ENCODE peak calls at places on chromosomes 6 and 20, in ten cellular contexts. R is NCI-H1694; L is fibroblast of the aortic adventitia; G is stimulated activated CD4-positive, alpha-beta T cell treated with anti-CD3 and anti-CD28 coated beads, Interleukin-1b, Interleukin-23, amount 100 ng/mL, for 48 hours; E is naive thymus-derived CD8-positive, alpha-beta T cell; A is NAMALWA; X is T-helper 2 cell; I is substantia nigra; U is M059J; Z is NCI-H1105 treated with DMSO at 0.1 percent for 48 hours. J is an unnamed sample.

GRCh38 chr6:44176130-44176934 is 17.7 kb downstream of the CAPN11 start:
- DNase-seq in G (no peak), X (no peak), Z (no peak), U (no peak), L (no peak), E (no peak), R (no peak), A (no peak), I (no peak), J (no peak)

GRCh38 chr6:106309766-106310373 is 15.7 kb downstream of the ATG5 start:
- DNase-seq in X (no peak), U (peak; percentile 88), E (no peak), G (no peak), I (no peak), L (peak; percentile 54), Z (no peak), A (no peak), R (no peak), J (no peak)

GRCh38 chr6:85112540-85112939 is 337.3 kb upstream of the NT5E start:
- DNase-seq in A (no peak), E (no peak), G (no peak), I (no peak), Z (no peak), R (no peak), L (no peak), U (no peak), X (no peak), J (no peak)

GRCh38 chr6:144150673-144151009 is 324 bp downstream of the STX11 start:
- DNase-seq in X (peak; percentile 24), L (peak; percentile 33), I (no peak), E (no peak), G (peak; percentile 33), U (peak; percentile 29), A (peak; percentile 70), Z (peak; percentile 58), R (no peak), J (peak; percentile 60)

GRCh38 chr6:155432293-155432692 is 23.3 kb downstream of the NOX3 start:
- DNase-seq in X (no peak), I (no peak), L (no peak), R (no peak), U (no peak), G (no peak), A (no peak), E (no peak), Z (no peak), J (no peak)

GRCh38 chr20:23419995-23420901 is 1.0 kb downstream of the NAPB start:
- DNase-seq in X (peak; percentile 22), L (peak; percentile 72), G (peak; percentile 42), E (peak; percentile 24), R (no peak), A (peak; percentile 55), Z (peak; percentile 39), U (peak; percentile 80), I (no peak), J (peak; percentile 63)

GRCh38 chr6:3997144-3997770 is 81.7 kb downstream of the FAM217A start:
- DNase-seq in R (no peak), E (no peak), L (peak; percentile 80), A (no peak), I (no peak), X (no peak), U (peak; percentile 54), G (no peak), Z (no peak), J (no peak)

GRCh38 chr6:76072562-76072961 is at the start of gene IMPG1:
- DNase-seq in X (no peak), Z (no peak), E (no peak), I (no peak), U (no peak), R (no peak), L (no peak), A (no peak), G (no peak), J (no peak)

GRCh38 chr6:76043690-76044089 is 28.8 kb downstream of the IMPG1 start:
- DNase-seq in G (no peak), L (no peak), I (no peak), Z (no peak), U (peak; percentile 12), E (no peak), A (no peak), R (no peak), X (no peak), J (no peak)

GRCh38 chr20:50578061-50578777 is 68.0 kb downstream of the PTPN1 start:
- DNase-seq in G (no peak), L (no peak), U (no peak), X (no peak), Z (no peak), R (no peak), A (no peak), I (no peak), E (no peak), J (no peak)

GRCh38 chr6:37308084-37308817 is 45.5 kb upstream of the RNF8 start:
- DNase-seq in X (no peak), G (no peak), I (no peak), Z (peak; percentile 99), A (no peak), R (peak; percentile 67), L (peak; percentile 72), E (no peak), U (peak; percentile 67), J (no peak)

GRCh38 chr6:20366082-20366834 is 35.4 kb upstream of the E2F3 start:
- DNase-seq in I (no peak), X (no peak), A (no peak), Z (no peak), E (peak; percentile 61), G (no peak), R (no peak), L (no peak), U (peak; percentile 45), J (peak; percentile 36)

GRCh38 chr6:127051571-127052260 is 66.8 kb upstream of the RSPO3 start:
- DNase-seq in U (peak; percentile 94), E (no peak), L (peak; percentile 22), X (no peak), R (no peak), Z (no peak), A (no peak), G (no peak), I (no peak), J (no peak)

J was measured in activated T-cell treated with anti-CD3 and anti-CD28 coated beads, Interleukin-2, amount 50 U/mL, for 48 hours.